ENCODE peak calls at places on chromosomes 16 and 17, in nine cellular contexts. E, T, M, W, C, Z, J, D and V are unnamed samples.

GRCh38 chr16:88030498-88030897 is 79.3 kb downstream of the BANP start:
- DNase-seq in Z (no peak), C (no peak), D (no peak), M (no peak), W (no peak), E (no peak), T (no peak), J (no peak), V (no peak)

GRCh38 chr17:78677303-78678219 is 100.4 kb upstream of the DNAH17 start:
- DNase-seq in M (no peak), W (no peak), T (no peak), J (no peak), Z (no peak), E (no peak), D (no peak), C (no peak), V (no peak)

GRCh38 chr16:566475-567361 is at the start of gene NHLRC4:
- DNase-seq in J (peak), M (peak), W (no peak), D (peak), T (peak), C (no peak), Z (peak), E (no peak), V (no peak)

GRCh38 chr16:26963109-26963508 is 103.6 kb upstream of the C16orf82 start:
- DNase-seq in T (no peak), C (no peak), J (peak), Z (peak), W (no peak), M (no peak), E (no peak), D (no peak), V (no peak)

GRCh38 chr17:7673239-7673638 is 14.1 kb downstream of the TP53 start:
- DNase-seq in E (no peak), T (no peak), C (no peak), D (peak), W (no peak), Z (peak), M (no peak), J (peak), V (no peak)

GRCh38 chr16:64051826-64052225 is 1070.0 kb downstream of the CDH11 start:
- DNase-seq in Z (peak), M (no peak), T (no peak), W (no peak), E (no peak), J (no peak), D (no peak), C (no peak), V (no peak)

GRCh38 chr17:27545562-27546229 is 85.3 kb upstream of the LGALS9 start:
- DNase-seq in C (no peak), J (peak), E (no peak), M (no peak), W (no peak), D (no peak), T (no peak), Z (no peak), V (no peak)

GRCh38 chr17:7004398-7005253 is 7.8 kb upstream of the RNASEK start:
- DNase-seq in E (no peak), J (no peak), Z (peak), D (no peak), C (no peak), M (no peak), W (no peak), T (no peak), V (no peak)

GRCh38 chr16:50399411-50399810 is 30.6 kb upstream of the BRD7 start:
- DNase-seq in J (no peak), C (no peak), Z (no peak), D (no peak), W (no peak), T (no peak), M (no peak), E (no peak), V (peak)

GRCh38 chr17:59848778-59849177 is 44.0 kb downstream of the TUBD1 start:
- DNase-seq in W (peak), M (peak), T (peak), D (no peak), C (no peak), Z (peak), E (no peak), J (no peak), V (no peak)

GRCh38 chr17:31424944-31425582 is 33.6 kb downstream of the RAB11FIP4 start:
- DNase-seq in J (peak), D (no peak), C (no peak), M (no peak), Z (peak), W (no peak), T (no peak), E (no peak), V (no peak)

GRCh38 chr17:9324864-9325263 is 250.8 kb downstream of the STX8 start:
- DNase-seq in J (no peak), M (peak), T (no peak), E (no peak), Z (peak), C (no peak), W (no peak), D (no peak), V (no peak)

GRCh38 chr16:7423436-7423941 is 90.8 kb downstream of the RBFOX1 start:
- DNase-seq in W (no peak), E (no peak), D (no peak), T (no peak), C (no peak), Z (no peak), J (no peak), M (no peak), V (no peak)

GRCh38 chr17:9475259-9475658 is 100.4 kb downstream of the STX8 start:
- DNase-seq in W (no peak), E (no peak), D (no peak), T (no peak), J (no peak), Z (no peak), M (no peak), C (no peak), V (no peak)

GRCh38 chr17:21510686-21511367 is 134.7 kb downstream of the KCNJ12 start:
- DNase-seq in D (no peak), T (no peak), C (no peak), W (peak), M (no peak), E (no peak), Z (no peak), J (no peak), V (no peak)

GRCh38 chr17:17985555-17985954 is 12.9 kb downstream of the DRC3 start:
- DNase-seq in T (no peak), J (no peak), D (no peak), Z (peak), C (no peak), E (no peak), W (no peak), M (no peak), V (no peak)

GRCh38 chr17:9298135-9298534 is 276.8 kb downstream of the NTN1 start:
- DNase-seq in E (no peak), T (no peak), C (no peak), Z (no peak), J (no peak), W (no peak), D (no peak), M (no peak), V (no peak)

GRCh38 chr17:77484096-77484495 is 343.3 kb downstream of the SEC14L1 start:
- DNase-seq in Z (no peak), E (no peak), J (no peak), T (no peak), D (no peak), M (no peak), W (no peak), C (no peak), V (no peak)

GRCh38 chr17:50687200-50688066 is 20.3 kb downstream of the ANKRD40 start:
- DNase-seq in E (no peak), J (no peak), C (no peak), M (no peak), T (no peak), Z (peak), D (no peak), W (no peak), V (no peak)

GRCh38 chr17:7355053-7355452 is at the start of gene TMEM95:
- DNase-seq in Z (no peak), D (no peak), W (no peak), T (no peak), E (no peak), C (no peak), M (peak), J (no peak), V (no peak)

GRCh38 chr16:71507061-71507460 is 17.9 kb upstream of the ZNF19 start:
- DNase-seq in Z (no peak), E (no peak), C (no peak), D (no peak), M (no peak), T (no peak), J (no peak), W (no peak), V (no peak)

GRCh38 chr16:85614338-85615013 is 1.4 kb downstream of the GSE1 start:
- DNase-seq in E (no peak), W (no peak), Z (no peak), M (peak), C (no peak), J (no peak), T (no peak), D (no peak), V (no peak)

GRCh38 chr17:74851612-74852236 is 8.0 kb downstream of the GRIN2C start:
- DNase-seq in D (no peak), Z (no peak), C (no peak), J (no peak), W (no peak), M (no peak), T (no peak), E (no peak), V (no peak)

GRCh38 chr17:61129876-61130275 is 269.8 kb upstream of the TBX2 start:
- DNase-seq in C (no peak), T (no peak), J (no peak), D (no peak), E (no peak), M (no peak), Z (peak), W (no peak), V (no peak)

GRCh38 chr16:20879175-20880053 is 20.7 kb downstream of the DCUN1D3 start:
- DNase-seq in W (no peak), Z (peak), J (no peak), M (no peak), D (no peak), T (no peak), E (no peak), C (no peak), V (no peak)

GRCh38 chr16:81630632-81631026 is 148.5 kb upstream of the PLCG2 start:
- DNase-seq in E (no peak), T (no peak), D (no peak), W (no peak), M (no peak), J (no peak), C (no peak), Z (no peak), V (no peak)

GRCh38 chr16:4051591-4051990 is 64.7 kb downstream of the ADCY9 start:
- DNase-seq in W (no peak), Z (no peak), E (no peak), C (no peak), D (no peak), T (no peak), M (no peak), J (no peak), V (no peak)

GRCh38 chr17:29726721-29727252 is 104.1 kb upstream of the CORO6 start:
- DNase-seq in Z (peak), C (no peak), E (no peak), W (no peak), T (no peak), J (no peak), D (no peak), M (no peak), V (no peak)

GRCh38 chr17:50210249-50211225 is 9.1 kb upstream of the COL1A1 start:
- DNase-seq in J (peak), Z (peak), W (peak), E (peak), T (peak), D (no peak), C (peak), M (no peak), V (peak)

GRCh38 chr16:2296662-2297505 is 29.0 kb upstream of the RNPS1 start:
- DNase-seq in J (no peak), W (no peak), M (no peak), T (no peak), D (no peak), E (no peak), Z (peak), C (no peak), V (no peak)

GRCh38 chr17:4533522-4534502 is 21.4 kb downstream of the MYBBP1A start:
- DNase-seq in T (no peak), M (no peak), C (no peak), W (no peak), J (no peak), Z (no peak), E (no peak), D (no peak), V (no peak)

GRCh38 chr17:37568350-37569053 is 40.7 kb downstream of the SYNRG start:
- DNase-seq in J (no peak), C (no peak), D (no peak), W (no peak), M (no peak), Z (no peak), T (no peak), E (no peak), V (no peak)

GRCh38 chr16:354971-355441 is 2.5 kb upstream of the AXIN1 start:
- DNase-seq in D (peak), J (no peak), M (no peak), C (no peak), E (no peak), Z (no peak), W (no peak), T (no peak), V (no peak)

GRCh38 chr16:22948603-22949368 is 134.8 kb downstream of the HS3ST2 start:
- DNase-seq in W (peak), D (peak), C (no peak), E (no peak), J (peak), M (peak), Z (peak), T (peak), V (no peak)

GRCh38 chr17:48981927-48982539 is 13.6 kb upstream of the GIP start:
- DNase-seq in E (no peak), J (no peak), W (no peak), M (no peak), D (no peak), Z (no peak), C (no peak), T (peak), V (no peak)

GRCh38 chr17:2090804-2091534 is 36.1 kb downstream of the HIC1 start:
- DNase-seq in E (peak), M (peak), T (no peak), W (no peak), J (peak), C (peak), Z (peak), D (no peak), V (no peak)

DNA sequence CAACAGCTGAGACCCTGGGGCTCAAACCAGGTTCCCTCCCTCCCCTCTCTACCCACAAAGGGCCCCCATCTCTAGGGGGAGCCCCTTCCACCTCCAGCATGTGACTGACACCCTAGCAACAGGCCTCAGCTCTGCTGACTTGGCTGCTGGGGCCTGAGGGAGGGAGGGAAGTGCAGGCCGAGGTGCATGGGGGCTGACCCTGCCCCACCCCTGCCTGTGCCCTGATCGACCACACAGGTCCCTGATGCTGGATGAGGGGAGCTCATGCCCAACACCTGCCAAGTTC is 2.3 kb downstream of the HSF4 start:
- DNase-seq in C (no peak), Z (no peak), M (no peak), D (no peak), E (no peak), J (no peak), T (no peak), W (no peak), V (no peak)
- TF ChIP-seq CTCF in C (no peak), Z (no peak), M (no peak), D (no peak), E (no peak), J (no peak), T (no peak), W (no peak), V (no peak)

GRCh38 chr17:76432712-76433336 is 20.1 kb downstream of the UBE2O start:
- DNase-seq in T (no peak), J (no peak), W (no peak), C (no peak), M (no peak), Z (peak), D (no peak), E (no peak), V (no peak)
- TF ChIP-seq CTCF in T (peak), J (peak), W (no peak), C (peak), M (no peak), Z (peak), D (peak), E (peak), V (peak)

GRCh38 chr17:54754560-54754959 is 146.1 kb upstream of the TOM1L1 start:
- DNase-seq in D (no peak), J (no peak), T (no peak), E (no peak), C (no peak), Z (no peak), W (no peak), M (no peak), V (no peak)
- TF ChIP-seq CTCF in D (no peak), J (peak), T (no peak), E (peak), C (no peak), Z (no peak), W (no peak), M (no peak), V (no peak)

DNA sequence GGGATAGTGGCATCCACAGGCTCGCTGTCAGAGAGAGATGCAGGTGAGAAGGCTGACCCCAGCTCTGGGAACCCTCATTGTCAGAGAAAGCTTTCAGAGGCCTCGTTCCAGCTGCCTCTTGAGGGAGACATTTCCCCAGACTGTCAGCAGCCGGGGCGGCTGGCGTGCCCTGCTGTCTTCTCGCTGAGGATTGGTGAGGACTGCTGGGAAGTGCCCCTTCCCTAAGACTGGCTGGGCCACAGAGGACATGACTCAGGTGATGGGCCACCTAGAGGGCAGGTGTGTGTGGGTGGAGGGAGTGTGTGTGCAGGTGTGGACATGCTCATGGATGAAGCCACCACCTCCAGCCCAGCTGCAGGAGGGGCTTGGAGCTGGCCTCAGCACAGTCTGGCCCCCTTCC is 25.3 kb downstream of the SPACA3 start:
- DNase-seq in Z (no peak), J (no peak), D (no peak), T (no peak), M (no peak), C (no peak), E (no peak), W (no peak), V (no peak)
- TF ChIP-seq CTCF in Z (no peak), J (no peak), D (no peak), T (no peak), M (no peak), C (peak), E (no peak), W (no peak), V (no peak)

DNA sequence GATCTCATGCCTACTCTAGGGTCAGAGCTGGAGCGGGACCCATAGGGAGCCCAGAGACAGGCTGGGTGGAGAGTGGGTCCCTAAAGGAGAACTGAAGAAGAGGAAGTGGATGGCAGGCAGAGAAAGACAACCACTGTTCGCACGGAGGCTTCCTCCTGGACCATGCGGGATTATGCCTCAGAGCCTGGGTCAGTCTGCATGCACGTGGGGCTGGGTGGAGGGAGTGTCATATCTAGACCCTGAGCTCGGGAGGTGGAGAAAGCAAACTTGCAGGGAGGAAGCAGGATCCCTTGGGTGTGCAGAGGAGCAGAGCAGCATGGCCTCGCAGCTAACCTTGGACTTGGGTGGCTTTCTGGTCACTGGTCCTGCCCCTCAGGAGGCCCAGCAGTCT is 344.3 kb downstream of the CPPED1 start:
- DNase-seq in T (peak), C (no peak), M (peak), W (no peak), Z (no peak), E (no peak), J (no peak), D (no peak), V (no peak)
- TF ChIP-seq CTCF in T (no peak), C (no peak), M (no peak), W (no peak), Z (no peak), E (no peak), J (no peak), D (no peak), V (no peak)

DNA sequence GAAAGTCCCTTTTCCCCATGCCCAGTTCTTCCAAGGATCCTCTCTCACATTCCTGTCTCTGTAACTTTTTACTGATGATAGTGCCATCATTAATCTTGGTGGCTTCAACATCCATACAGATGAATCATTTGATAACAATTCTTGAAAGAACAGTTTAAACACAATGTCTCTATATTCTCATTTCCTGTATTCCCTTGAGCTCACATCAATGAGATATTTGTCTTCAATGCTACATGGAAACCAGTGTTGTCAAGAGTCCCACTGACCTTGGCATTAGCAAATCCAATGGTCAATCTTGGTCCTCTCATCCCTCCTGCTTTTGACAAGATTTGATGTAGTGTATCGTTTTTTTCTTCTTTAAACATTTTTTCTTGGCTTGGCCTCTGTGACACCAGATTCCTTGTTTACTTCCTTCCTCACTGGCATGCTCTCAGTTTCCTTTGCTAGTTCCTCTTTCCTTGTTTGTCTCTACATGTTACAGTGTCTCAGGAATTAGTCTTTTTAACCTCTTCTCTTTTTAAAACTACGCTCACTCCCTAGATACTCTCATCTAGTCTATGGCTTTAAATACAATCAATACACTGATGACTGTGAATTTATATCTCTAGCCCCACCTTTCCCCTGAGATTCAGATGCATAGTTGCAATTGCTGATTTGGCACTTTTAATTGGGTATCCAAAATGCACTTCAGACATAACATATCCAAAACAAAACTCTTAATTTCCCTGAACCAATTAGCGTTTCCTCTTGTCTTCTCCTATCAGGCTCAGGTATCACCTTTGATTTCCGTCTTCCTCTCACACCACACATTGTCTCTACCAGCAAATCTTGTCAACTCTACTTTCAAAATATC is 134.0 kb downstream of the MYO1D start:
- DNase-seq in D (no peak), J (no peak), W (no peak), C (no peak), Z (peak), M (no peak), T (no peak), E (no peak), V (no peak)
- TF ChIP-seq CTCF in D (no peak), J (no peak), W (no peak), C (no peak), Z (no peak), M (no peak), T (no peak), E (no peak), V (no peak)

GRCh38 chr17:80781188-80781577 is 210.5 kb upstream of the CHMP6 start:
- DNase-seq in J (no peak), W (peak), D (peak), E (no peak), Z (no peak), T (no peak), C (no peak), M (no peak), V (no peak)
- TF ChIP-seq CTCF in J (no peak), W (no peak), D (no peak), E (no peak), Z (no peak), T (no peak), C (no peak), M (no peak), V (no peak)

GRCh38 chr16:30585400-30586191 is at the start of gene ZNF785:
- DNase-seq in W (peak), D (peak), C (peak), T (peak), E (peak), M (peak), Z (peak), J (peak), V (peak)
- TF ChIP-seq CTCF in W (no peak), D (no peak), C (peak), T (peak), E (no peak), M (no peak), Z (no peak), J (no peak), V (peak)

GRCh38 chr16:61435356-61435755 is 600.9 kb downstream of the CDH8 start:
- DNase-seq in Z (no peak), T (no peak), J (no peak), W (no peak), D (no peak), C (no peak), E (no peak), M (no peak), V (no peak)

GRCh38 chr16:61432421-61432820 is 603.8 kb downstream of the CDH8 start:
- DNase-seq in E (no peak), D (no peak), T (no peak), W (no peak), M (no peak), J (no peak), C (no peak), Z (no peak), V (no peak)
- TF ChIP-seq CTCF in E (no peak), D (no peak), T (no peak), W (no peak), M (no peak), J (no peak), C (no peak), Z (no peak), V (peak)